ENCODE peak calls at places on chromosomes 2 and 18, in eight cellular contexts. M, Y, W, L, X, N, E and C are unnamed samples.

GRCh38 chr2:131143803-131144202 is 38.7 kb downstream of the PLEKHB2 start:
- DNase-seq in M (no peak), Y (no peak), W (no peak), L (no peak), X (no peak), N (no peak), E (no peak), C (no peak)

GRCh38 chr2:205352593-205352992 is 329.7 kb upstream of the NRP2 start:
- DNase-seq in M (no peak), Y (peak), W (no peak), L (no peak), X (no peak), N (no peak), E (no peak), C (no peak)

GRCh38 chr2:5322414-5322813 is 369.8 kb upstream of the SOX11 start:
- DNase-seq in M (no peak), Y (peak), W (no peak), L (no peak), X (no peak), N (no peak), E (no peak), C (no peak)

GRCh38 chr2:174914894-174915760 is 90.1 kb downstream of the CHN1 start:
- DNase-seq in M (no peak), Y (peak), W (no peak), L (no peak), X (no peak), N (peak), E (no peak), C (no peak)

GRCh38 chr2:64649626-64650025 is 4.1 kb downstream of the SERTAD2 start:
- DNase-seq in M (no peak), Y (no peak), W (no peak), L (no peak), X (no peak), N (no peak), E (no peak), C (no peak)

GRCh38 chr2:51812138-51812866 is 780.4 kb upstream of the NRXN1 start:
- DNase-seq in M (no peak), Y (peak), W (no peak), L (no peak), X (peak), N (no peak), E (no peak), C (no peak)

GRCh38 chr2:24365051-24365450 is 4.7 kb upstream of the ITSN2 start:
- DNase-seq in M (no peak), Y (no peak), W (peak), L (peak), X (peak), N (peak), E (no peak), C (no peak)

GRCh38 chr2:85264471-85264870 is 63.3 kb downstream of the TGOLN2 start:
- DNase-seq in M (no peak), Y (no peak), W (no peak), L (no peak), X (no peak), N (no peak), E (no peak), C (no peak)

GRCh38 chr2:8565399-8566154 is 116.3 kb upstream of the ID2 start:
- DNase-seq in M (no peak), Y (no peak), W (no peak), L (no peak), X (no peak), N (no peak), E (no peak), C (no peak)

GRCh38 chr2:201358684-201359083 is 1.5 kb upstream of the FLACC1 start:
- DNase-seq in M (no peak), Y (peak), W (no peak), L (no peak), X (peak), N (no peak), E (no peak), C (no peak)

GRCh38 chr2:120747706-120748105 is 12.0 kb downstream of the GLI2 start:
- DNase-seq in M (no peak), Y (no peak), W (no peak), L (no peak), X (no peak), N (no peak), E (no peak), C (no peak)

GRCh38 chr2:83186050-83186790 is 1272.9 kb downstream of the SUCLG1 start:
- DNase-seq in M (no peak), Y (no peak), W (no peak), L (no peak), X (no peak), N (no peak), E (no peak), C (no peak)

GRCh38 chr2:7191927-7192326 is 274.7 kb downstream of the RNF144A start:
- DNase-seq in M (no peak), Y (peak), W (no peak), L (no peak), X (peak), N (no peak), E (no peak), C (no peak)

GRCh38 chr2:112157472-112157871 is 19.3 kb downstream of the FBLN7 start:
- DNase-seq in M (no peak), Y (no peak), W (no peak), L (no peak), X (no peak), N (no peak), E (no peak), C (no peak)

GRCh38 chr18:70128271-70128670 is 77.2 kb downstream of the RTTN start:
- DNase-seq in M (no peak), Y (no peak), W (no peak), L (no peak), X (no peak), N (no peak), E (no peak), C (no peak)

GRCh38 chr2:156005999-156006712 is 326.4 kb downstream of the NR4A2 start:
- DNase-seq in M (no peak), Y (no peak), W (no peak), L (no peak), X (peak), N (no peak), E (no peak), C (no peak)

GRCh38 chr2:44620189-44620990 is 258.6 kb downstream of the CAMKMT start:
- DNase-seq in M (no peak), Y (no peak), W (no peak), L (no peak), X (peak), N (no peak), E (no peak), C (no peak)

GRCh38 chr2:105802587-105802986 is 57.9 kb downstream of the NCK2 start:
- DNase-seq in M (peak), Y (no peak), W (no peak), L (no peak), X (no peak), N (no peak), E (peak), C (peak)

GRCh38 chr18:35352778-35353177 is 8.6 kb upstream of the ZNF24 start:
- DNase-seq in M (no peak), Y (no peak), W (no peak), L (no peak), X (no peak), N (no peak), E (no peak), C (no peak)

GRCh38 chr18:54284967-54285785 is 15.9 kb downstream of the POLI start:
- DNase-seq in M (peak), Y (peak), W (no peak), L (peak), X (no peak), N (no peak), E (peak), C (no peak)

GRCh38 chr2:33521791-33522281 is 45.4 kb downstream of the RASGRP3 start:
- DNase-seq in M (no peak), Y (peak), W (no peak), L (no peak), X (no peak), N (no peak), E (no peak), C (no peak)

GRCh38 chr2:192197387-192197786 is 2.7 kb upstream of the TMEFF2 start:
- DNase-seq in M (no peak), Y (peak), W (peak), L (no peak), X (peak), N (no peak), E (no peak), C (no peak)

GRCh38 chr2:85501244-85501643 is 37.7 kb upstream of the MAT2A start:
- DNase-seq in M (no peak), Y (no peak), W (no peak), L (no peak), X (peak), N (no peak), E (no peak), C (no peak)

GRCh38 chr2:28359222-28360065 is 33.2 kb upstream of the FOSL2 start:
- DNase-seq in M (peak), Y (peak), W (peak), L (peak), X (no peak), N (no peak), E (peak), C (peak)

GRCh38 chr18:77082316-77082715 is 50.3 kb downstream of the MBP start:
- DNase-seq in M (no peak), Y (no peak), W (no peak), L (no peak), X (no peak), N (no peak), E (no peak), C (no peak)

GRCh38 chr2:166314022-166314759 is 61.6 kb downstream of the SCN9A start:
- DNase-seq in M (no peak), Y (peak), W (no peak), L (no peak), X (peak), N (no peak), E (no peak), C (no peak)

GRCh38 chr18:40813116-40813515 is 1141.9 kb upstream of the PIK3C3 start:
- DNase-seq in M (no peak), Y (no peak), W (no peak), L (no peak), X (no peak), N (no peak), E (no peak), C (no peak)

GRCh38 chr2:16553222-16553621 is 112.4 kb downstream of the CYRIA start:
- DNase-seq in M (no peak), Y (peak), W (peak), L (peak), X (peak), N (peak), E (no peak), C (no peak)